ENCODE peak calls at places on chromosome 18, in five cellular contexts. One of them, this sample, is unnamed.

GRCh38 chr18:61851940-61852451 is 40.8 kb downstream of the RNF152 start:
- DNase-seq in Peyer's patch: no peak
- DNase-seq in A549: no peak
- DNase-seq in endothelial cell of umbilical vein: no peak
- DNase-seq in GM20000: no peak
- DNase-seq in this sample: peak; percentile 80

GRCh38 chr18:7683753-7684152 is 116.6 kb downstream of the PTPRM start:
- DNase-seq in Peyer's patch: no peak
- DNase-seq in A549: no peak
- DNase-seq in GM20000: no peak
- DNase-seq in endothelial cell of umbilical vein: no peak
- DNase-seq in this sample: no peak

GRCh38 chr18:55265130-55265675 is 305.9 kb upstream of the CCDC68 start:
- DNase-seq in Peyer's patch: no peak
- DNase-seq in endothelial cell of umbilical vein: peak; percentile 84
- DNase-seq in GM20000: no peak
- DNase-seq in A549: no peak
- DNase-seq in this sample: no peak

GRCh38 chr18:48053881-48054586 is 123.6 kb upstream of the SMAD2 start:
- DNase-seq in A549: no peak
- DNase-seq in GM20000: no peak
- DNase-seq in endothelial cell of umbilical vein: no peak
- DNase-seq in Peyer's patch: peak; percentile 76
- DNase-seq in this sample: no peak

GRCh38 chr18:39913790-39914366 is 2041.2 kb upstream of the PIK3C3 start:
- DNase-seq in GM20000: no peak
- DNase-seq in Peyer's patch: no peak
- DNase-seq in endothelial cell of umbilical vein: no peak
- DNase-seq in A549: no peak
- DNase-seq in this sample: no peak

GRCh38 chr18:76687271-76688006 is 134.9 kb upstream of the ZNF236 start:
- DNase-seq in endothelial cell of umbilical vein: no peak
- DNase-seq in GM20000: peak; percentile 44
- DNase-seq in A549: no peak
- DNase-seq in Peyer's patch: peak; percentile 10
- DNase-seq in this sample: no peak

GRCh38 chr18:5237723-5238370 is 40.8 kb upstream of the AKAIN1 start:
- DNase-seq in endothelial cell of umbilical vein: peak; percentile 91
- DNase-seq in GM20000: peak; percentile 87
- DNase-seq in Peyer's patch: peak; percentile 95
- DNase-seq in A549: peak; percentile 18
- DNase-seq in this sample: peak; percentile 89

GRCh38 chr18:5476961-5477800 is 66.6 kb downstream of the EPB41L3 start:
- DNase-seq in Peyer's patch: no peak
- DNase-seq in endothelial cell of umbilical vein: peak; percentile 44
- DNase-seq in A549: no peak
- DNase-seq in GM20000: no peak
- DNase-seq in this sample: no peak

GRCh38 chr18:9987931-9988330 is 74.1 kb downstream of the VAPA start:
- DNase-seq in Peyer's patch: no peak
- DNase-seq in A549: no peak
- DNase-seq in endothelial cell of umbilical vein: no peak
- DNase-seq in GM20000: no peak
- DNase-seq in this sample: no peak

GRCh38 chr18:61209802-61210201 is 123.4 kb upstream of the CDH20 start:
- DNase-seq in Peyer's patch: no peak
- DNase-seq in endothelial cell of umbilical vein: no peak
- DNase-seq in GM20000: no peak
- DNase-seq in A549: no peak
- DNase-seq in this sample: no peak

GRCh38 chr18:33076601-33077000 is 303.8 kb upstream of the KLHL14 start:
- DNase-seq in GM20000: no peak
- DNase-seq in endothelial cell of umbilical vein: no peak
- DNase-seq in A549: no peak
- DNase-seq in Peyer's patch: no peak
- DNase-seq in this sample: no peak

GRCh38 chr18:77262655-77263470 is 13.2 kb downstream of the GALR1 start:
- DNase-seq in Peyer's patch: no peak
- DNase-seq in endothelial cell of umbilical vein: no peak
- DNase-seq in A549: no peak
- DNase-seq in GM20000: no peak
- DNase-seq in this sample: no peak

GRCh38 chr18:36187826-36188721 is 777 bp downstream of the MOCOS start:
- DNase-seq in Peyer's patch: peak; percentile 68
- DNase-seq in A549: no peak
- DNase-seq in GM20000: peak; percentile 35
- DNase-seq in endothelial cell of umbilical vein: no peak
- DNase-seq in this sample: no peak

GRCh38 chr18:71194438-71194837 is 905.6 kb downstream of the SOCS6 start:
- DNase-seq in Peyer's patch: no peak
- DNase-seq in GM20000: no peak
- DNase-seq in endothelial cell of umbilical vein: no peak
- DNase-seq in A549: no peak
- DNase-seq in this sample: no peak

GRCh38 chr18:49166327-49166726 is 215.6 kb upstream of the SMAD7 start:
- DNase-seq in Peyer's patch: no peak
- DNase-seq in A549: no peak
- DNase-seq in GM20000: no peak
- DNase-seq in endothelial cell of umbilical vein: no peak
- DNase-seq in this sample: no peak

GRCh38 chr18:49161627-49162026 is 210.9 kb upstream of the SMAD7 start:
- DNase-seq in A549: no peak
- DNase-seq in GM20000: peak; percentile 57
- DNase-seq in Peyer's patch: no peak
- DNase-seq in endothelial cell of umbilical vein: no peak
- DNase-seq in this sample: no peak

GRCh38 chr18:49160075-49160930 is 209.5 kb upstream of the SMAD7 start:
- DNase-seq in endothelial cell of umbilical vein: no peak
- DNase-seq in A549: no peak
- DNase-seq in Peyer's patch: no peak
- DNase-seq in GM20000: no peak
- DNase-seq in this sample: no peak

GRCh38 chr18:49164738-49165137 is 214.0 kb upstream of the SMAD7 start:
- DNase-seq in A549: no peak
- DNase-seq in Peyer's patch: no peak
- DNase-seq in GM20000: no peak
- DNase-seq in endothelial cell of umbilical vein: no peak
- DNase-seq in this sample: no peak

DNA sequence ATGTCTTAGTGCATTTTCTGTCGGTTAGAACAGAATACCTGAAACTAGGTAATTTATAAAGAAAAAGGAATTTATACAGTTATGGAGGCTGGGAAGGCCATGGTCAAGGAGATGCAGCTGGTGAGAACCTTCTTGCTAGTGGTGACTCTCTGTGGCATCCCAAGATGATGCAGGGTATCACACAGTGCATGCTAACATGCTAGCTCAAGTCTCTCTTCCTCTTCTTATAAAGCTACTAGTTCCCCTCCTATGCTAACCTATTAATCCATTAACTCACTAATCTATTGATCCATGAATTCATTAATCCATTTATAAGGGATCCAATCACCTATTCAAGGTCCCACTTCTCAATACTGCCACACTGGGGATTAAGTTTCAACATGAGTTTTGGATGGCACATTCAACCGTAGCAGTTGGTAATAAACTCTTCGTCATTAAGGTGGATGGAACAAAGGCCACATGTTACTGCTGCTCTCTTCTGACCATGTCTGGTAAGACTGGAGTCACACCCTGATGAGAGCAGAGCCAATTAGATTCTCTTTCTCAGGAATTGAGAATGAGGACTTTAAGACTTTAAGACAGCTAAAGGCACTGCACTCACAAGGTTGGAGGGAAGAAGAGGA is 211.6 kb upstream of the SMAD7 start:
- DNase-seq in GM20000: peak; percentile 16
- DNase-seq in Peyer's patch: no peak
- DNase-seq in A549: no peak
- DNase-seq in endothelial cell of umbilical vein: no peak
- DNase-seq in this sample: no peak
- TF ChIP-seq CTCF in GM20000: no peak
- TF ChIP-seq CTCF in Peyer's patch: peak; percentile 60
- TF ChIP-seq CTCF in A549: no peak
- TF ChIP-seq CTCF in endothelial cell of umbilical vein: no peak
- TF ChIP-seq CTCF in this sample: no peak

GRCh38 chr18:23689031-23689615 is at the start of gene LAMA3:
- DNase-seq in endothelial cell of umbilical vein: peak; percentile 53
- DNase-seq in A549: peak; percentile 46
- DNase-seq in Peyer's patch: peak; percentile 84
- DNase-seq in GM20000: peak; percentile 55
- DNase-seq in this sample: peak; percentile 79
- TF ChIP-seq CTCF in endothelial cell of umbilical vein: peak; percentile 7
- TF ChIP-seq CTCF in A549: peak; percentile 31
- TF ChIP-seq CTCF in Peyer's patch: peak; percentile 38
- TF ChIP-seq CTCF in GM20000: peak; percentile 19
- TF ChIP-seq CTCF in this sample: no peak

DNA sequence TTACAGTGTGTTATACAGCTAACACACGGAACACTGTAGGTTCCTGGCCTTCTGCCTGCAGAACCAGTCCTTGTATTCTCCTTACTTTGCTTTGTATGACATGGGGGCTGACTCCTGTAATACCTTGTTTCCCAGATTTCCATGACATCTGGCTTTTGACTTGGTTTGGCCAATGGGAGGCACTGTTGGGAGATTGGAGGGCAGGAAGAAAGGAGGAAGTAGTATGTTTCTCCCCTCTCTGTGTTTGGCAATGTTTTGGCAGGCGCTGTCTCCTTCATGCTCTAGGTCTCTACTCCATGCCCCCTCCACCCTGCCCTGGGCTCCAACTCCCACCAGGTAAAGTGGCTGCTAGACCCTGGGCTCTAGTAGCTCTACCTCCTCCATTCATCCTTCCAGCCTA is 331.1 kb upstream of the SLC14A2 start:
- DNase-seq in A549: no peak
- DNase-seq in endothelial cell of umbilical vein: no peak
- DNase-seq in GM20000: no peak
- DNase-seq in Peyer's patch: no peak
- DNase-seq in this sample: no peak
- TF ChIP-seq CTCF in A549: no peak
- TF ChIP-seq CTCF in endothelial cell of umbilical vein: no peak
- TF ChIP-seq CTCF in GM20000: no peak
- TF ChIP-seq CTCF in Peyer's patch: no peak
- TF ChIP-seq CTCF in this sample: no peak

GRCh38 chr18:74739926-74740325 is 142.3 kb downstream of the ZNF407 start:
- DNase-seq in Peyer's patch: no peak
- DNase-seq in GM20000: no peak
- DNase-seq in endothelial cell of umbilical vein: no peak
- DNase-seq in A549: no peak
- DNase-seq in this sample: no peak
- TF ChIP-seq CTCF in Peyer's patch: no peak
- TF ChIP-seq CTCF in GM20000: no peak
- TF ChIP-seq CTCF in endothelial cell of umbilical vein: no peak
- TF ChIP-seq CTCF in A549: no peak
- TF ChIP-seq CTCF in this sample: no peak

DNA sequence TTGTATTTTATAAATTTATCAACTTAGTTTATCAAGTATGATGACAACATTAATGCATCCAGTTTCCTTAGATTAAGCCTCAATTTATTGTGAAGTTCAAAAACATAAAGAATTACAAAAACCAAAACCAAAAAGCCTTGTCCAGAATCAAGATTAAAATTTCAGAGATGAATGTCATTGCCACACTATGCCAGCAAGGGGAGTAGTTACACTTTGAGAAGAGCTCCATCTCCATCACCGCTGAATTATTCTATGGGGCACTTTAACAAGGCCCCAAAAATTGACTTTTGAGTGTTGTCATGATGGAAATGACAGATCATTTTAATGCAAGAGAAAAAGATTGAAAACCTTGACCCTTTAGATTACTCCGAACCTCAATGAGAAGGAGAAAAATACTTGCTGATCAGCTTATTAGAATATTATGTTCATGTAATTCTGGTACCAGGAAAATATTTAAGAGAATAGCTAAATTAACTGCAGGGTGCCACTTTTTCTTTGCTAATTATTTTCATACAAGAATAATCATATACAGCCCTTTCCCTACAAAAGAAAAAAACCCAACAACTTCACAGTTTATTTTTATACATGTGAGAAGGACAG is 152.5 kb upstream of the AQP4 start:
- DNase-seq in Peyer's patch: no peak
- DNase-seq in GM20000: peak; percentile 8
- DNase-seq in endothelial cell of umbilical vein: no peak
- DNase-seq in A549: peak; percentile 5
- DNase-seq in this sample: no peak
- TF ChIP-seq CTCF in Peyer's patch: peak; percentile 33
- TF ChIP-seq CTCF in GM20000: peak; percentile 31
- TF ChIP-seq CTCF in endothelial cell of umbilical vein: no peak
- TF ChIP-seq CTCF in A549: peak; percentile 51
- TF ChIP-seq CTCF in this sample: no peak

GRCh38 chr18:31722369-31722957 is 38.1 kb upstream of the B4GALT6 start:
- DNase-seq in Peyer's patch: peak; percentile 74
- DNase-seq in A549: peak; percentile 61
- DNase-seq in endothelial cell of umbilical vein: peak; percentile 80
- DNase-seq in GM20000: peak; percentile 83
- DNase-seq in this sample: no peak
- TF ChIP-seq CTCF in Peyer's patch: peak; percentile 85
- TF ChIP-seq CTCF in A549: peak; percentile 64
- TF ChIP-seq CTCF in endothelial cell of umbilical vein: peak; percentile 84
- TF ChIP-seq CTCF in GM20000: peak; percentile 72
- TF ChIP-seq CTCF in this sample: peak; percentile 78

GRCh38 chr18:12307251-12307736 is 747 bp upstream of the TUBB6 start:
- DNase-seq in A549: no peak
- DNase-seq in GM20000: no peak
- DNase-seq in endothelial cell of umbilical vein: peak; percentile 74
- DNase-seq in Peyer's patch: no peak
- DNase-seq in this sample: no peak
- TF ChIP-seq CTCF in A549: no peak
- TF ChIP-seq CTCF in GM20000: peak; percentile 15
- TF ChIP-seq CTCF in endothelial cell of umbilical vein: no peak
- TF ChIP-seq CTCF in Peyer's patch: no peak
- TF ChIP-seq CTCF in this sample: no peak